ENCODE peak calls at places on chromosomes 16 and 17, in five cellular contexts. Q is HEK293T, P is IMR-90, W is K562, A is HepG2. T is an unnamed sample.

GRCh38 chr16:84513111-84514065 is 8.9 kb upstream of the MEAK7 start:
- DNase-seq in W (no peak), A (no peak), P (peak; percentile 80), Q (no peak), T (no peak)

GRCh38 chr16:4200000-4200780 is 41.7 kb downstream of the SRL start:
- DNase-seq in P (peak; percentile 60), Q (peak; percentile 56), W (peak; percentile 79), A (peak; percentile 50), T (peak; percentile 72)

GRCh38 chr16:77732241-77732946 is 10.1 kb downstream of the NUDT7 start:
- DNase-seq in W (no peak), A (peak; percentile 51), P (peak; percentile 95), Q (no peak), T (no peak)

GRCh38 chr17:81432873-81433451 is 37.7 kb downstream of the BAHCC1 start:
- DNase-seq in Q (no peak), W (no peak), P (no peak), A (no peak), T (peak; percentile 56)

GRCh38 chr16:4323071-4323844 is 7.4 kb downstream of the GLIS2 start:
- DNase-seq in A (no peak), P (no peak), W (no peak), Q (no peak), T (no peak)

GRCh38 chr17:10907370-10907769 is 69.5 kb upstream of the PIRT start:
- DNase-seq in W (no peak), A (no peak), P (no peak), Q (no peak), T (no peak)

GRCh38 chr17:2022647-2023046 is 2.5 kb downstream of the RTN4RL1 start:
- DNase-seq in A (no peak), W (no peak), Q (no peak), P (no peak), T (no peak)

GRCh38 chr17:41492771-41493170 is 3.1 kb upstream of the KRT36 start:
- DNase-seq in Q (peak; percentile 29), W (peak; percentile 45), P (peak; percentile 27), A (peak; percentile 49), T (no peak)

GRCh38 chr17:77779711-77780539 is 178.6 kb upstream of the TNRC6C start:
- DNase-seq in Q (no peak), A (no peak), W (no peak), P (no peak), T (no peak)

GRCh38 chr16:71568541-71568940 is 8.4 kb downstream of the TAT start:
- DNase-seq in W (no peak), P (no peak), A (no peak), Q (no peak), T (no peak)

GRCh38 chr16:25838724-25839186 is 147.0 kb downstream of the HS3ST4 start:
- DNase-seq in Q (peak; percentile 36), A (peak; percentile 69), P (peak; percentile 41), W (peak; percentile 56), T (peak; percentile 19)

GRCh38 chr17:38750044-38750311 is 1.8 kb upstream of the PCGF2 start:
- DNase-seq in P (no peak), W (no peak), Q (no peak), A (no peak), T (no peak)

GRCh38 chr16:15986261-15986660 is 36.8 kb downstream of the ABCC1 start:
- DNase-seq in Q (no peak), W (no peak), A (no peak), P (no peak), T (no peak)

GRCh38 chr17:9309216-9309615 is 266.4 kb downstream of the STX8 start:
- DNase-seq in W (no peak), Q (no peak), A (no peak), P (no peak), T (no peak)

GRCh38 chr16:66746682-66747081 is 4.7 kb downstream of the DYNC1LI2 start:
- DNase-seq in W (no peak), P (no peak), A (no peak), Q (no peak), T (no peak)

DNA sequence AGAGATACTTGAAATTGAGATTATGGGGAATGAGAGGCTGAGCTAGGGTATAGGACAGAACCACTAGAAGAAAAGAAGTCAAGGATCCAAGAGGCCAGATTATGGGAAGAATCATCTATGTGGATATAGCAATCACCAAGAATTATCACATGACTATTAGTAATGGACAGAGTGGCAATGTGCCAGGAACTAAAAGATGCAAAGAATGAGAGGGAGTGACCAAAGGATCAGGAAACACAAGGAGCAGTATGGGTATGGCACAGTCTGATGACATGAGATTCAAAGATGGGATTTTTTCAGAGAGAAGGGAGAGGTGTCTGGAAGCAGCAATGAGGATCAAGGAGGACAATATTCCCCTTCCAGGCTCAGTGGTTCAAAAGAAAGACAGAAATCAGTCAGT is 212.2 kb downstream of the AATF start:
- DNase-seq in A (no peak), Q (no peak), W (no peak), P (peak; percentile 57), T (peak; percentile 20)
- TF ChIP-seq BHLHE40 in A (no peak), Q (no peak), W (no peak), P (no peak), T (no peak)

GRCh38 chr17:7213895-7214299 is 5.7 kb downstream of the DLG4 start:
- DNase-seq in P (peak; percentile 73), Q (peak; percentile 77), W (peak; percentile 80), A (peak; percentile 86), T (peak; percentile 96)
- TF ChIP-seq BHLHE40 in P (no peak), Q (no peak), W (no peak), A (no peak), T (no peak)

DNA sequence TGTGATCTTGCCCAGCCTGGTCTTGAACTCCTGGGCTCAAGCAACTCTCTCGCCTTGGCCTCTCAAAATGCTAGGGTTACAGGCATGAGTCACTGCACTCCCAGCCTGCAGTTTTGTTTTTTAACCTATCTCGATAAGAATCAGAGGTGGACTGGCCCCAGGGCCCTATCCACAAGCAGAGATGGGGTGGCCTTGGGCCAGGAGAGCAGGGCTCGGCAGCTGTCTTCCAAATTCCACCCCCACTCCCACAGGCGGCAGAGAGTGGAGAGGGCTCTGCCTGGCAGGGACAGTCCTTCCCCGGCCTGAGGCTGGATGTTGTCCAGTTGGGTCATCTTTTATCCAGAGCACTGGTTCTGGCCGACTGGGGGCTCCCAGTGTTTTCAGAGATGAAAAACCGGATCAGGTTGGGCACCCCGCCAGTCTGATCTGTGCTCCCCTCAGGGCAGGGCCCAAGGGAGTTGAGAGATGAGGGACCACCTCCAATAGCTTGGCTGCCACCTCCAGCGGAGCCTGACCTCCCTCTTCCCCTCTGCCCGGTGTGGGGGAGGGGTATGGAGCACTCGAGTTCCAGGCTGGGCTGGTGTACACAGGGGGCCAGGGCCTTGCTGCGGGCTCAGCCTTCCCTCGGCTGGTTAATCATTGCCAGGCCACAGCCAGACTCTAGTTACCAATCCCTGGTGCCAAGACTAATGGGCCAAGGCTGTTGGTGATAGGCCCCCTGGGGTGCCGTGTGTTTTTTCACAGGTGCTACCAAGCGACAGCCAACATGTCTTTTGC is 30.3 kb upstream of the MYO15B start:
- DNase-seq in Q (no peak), A (peak; percentile 98), W (peak; percentile 78), P (peak; percentile 17), T (peak; percentile 94)
- TF ChIP-seq BHLHE40 in Q (no peak), A (no peak), W (no peak), P (no peak), T (no peak)

DNA sequence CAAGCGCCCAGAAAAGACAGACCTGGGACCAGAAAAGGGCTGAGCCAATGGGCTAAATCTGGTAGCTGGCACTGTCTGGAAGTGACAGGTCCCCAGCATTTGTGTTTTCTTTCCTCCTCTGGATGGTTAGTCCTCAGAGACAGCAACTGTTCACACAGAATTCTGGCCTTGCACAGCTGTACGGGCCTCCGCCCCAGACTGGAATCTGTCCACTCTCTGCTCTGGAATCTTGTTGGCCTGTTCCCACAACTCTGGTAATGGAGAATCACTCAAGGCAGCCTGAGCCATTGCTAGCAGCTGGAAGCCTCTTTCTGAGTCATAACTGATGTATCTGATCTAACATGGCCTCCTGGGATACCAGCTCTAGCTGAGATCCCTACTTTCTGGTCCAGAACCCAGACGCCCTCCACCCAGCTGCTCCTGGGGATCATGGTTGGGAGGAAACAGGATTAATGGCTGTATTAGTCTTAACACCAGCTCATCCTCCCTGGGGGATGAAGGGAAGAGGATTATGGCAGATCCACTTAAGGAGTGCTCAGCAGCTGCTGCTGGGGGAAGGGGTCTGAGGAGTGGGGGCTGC is 9.1 kb downstream of the ZNF668 start:
- DNase-seq in P (peak; percentile 97), Q (no peak), W (no peak), A (no peak), T (peak; percentile 55)
- TF ChIP-seq BHLHE40 in P (no peak), Q (no peak), W (no peak), A (no peak), T (no peak)